ENCODE peak calls at places on chromosomes 11 and 22, in nine cellular contexts. One of them, this sample, is unnamed.

GRCh38 chr11:83092488-83093384 is 21.0 kb upstream of the RAB30 start:
- DNase-seq in kidney: no peak
- DNase-seq in cardiac muscle cell: no peak
- DNase-seq in AG09309: no peak
- DNase-seq in breast epithelium: no peak
- DNase-seq in CD8-positive, alpha-beta T cell: no peak
- DNase-seq in CD8-positive, alpha-beta memory T cell: no peak
- DNase-seq in Peyer's patch: no peak
- DNase-seq in lung: no peak
- DNase-seq in this sample: peak; percentile 38

GRCh38 chr11:75200051-75200450 is 40.5 kb upstream of the TPBGL start:
- DNase-seq in kidney: no peak
- DNase-seq in CD8-positive, alpha-beta T cell: no peak
- DNase-seq in Peyer's patch: no peak
- DNase-seq in CD8-positive, alpha-beta memory T cell: no peak
- DNase-seq in lung: no peak
- DNase-seq in breast epithelium: no peak
- DNase-seq in cardiac muscle cell: no peak
- DNase-seq in AG09309: no peak
- DNase-seq in this sample: no peak

GRCh38 chr22:38450234-38450797 is 4.7 kb downstream of the KCNJ4 start:
- DNase-seq in CD8-positive, alpha-beta T cell: no peak
- DNase-seq in cardiac muscle cell: no peak
- DNase-seq in Peyer's patch: no peak
- DNase-seq in kidney: no peak
- DNase-seq in AG09309: no peak
- DNase-seq in CD8-positive, alpha-beta memory T cell: no peak
- DNase-seq in lung: no peak
- DNase-seq in breast epithelium: no peak
- DNase-seq in this sample: no peak

GRCh38 chr11:108774037-108774436 is 109.2 kb downstream of the DDX10 start:
- DNase-seq in CD8-positive, alpha-beta T cell: no peak
- DNase-seq in kidney: no peak
- DNase-seq in Peyer's patch: no peak
- DNase-seq in AG09309: no peak
- DNase-seq in breast epithelium: no peak
- DNase-seq in lung: no peak
- DNase-seq in cardiac muscle cell: no peak
- DNase-seq in CD8-positive, alpha-beta memory T cell: no peak
- DNase-seq in this sample: no peak

GRCh38 chr22:44957267-44957905 is 52.4 kb downstream of the PHF21B start:
- DNase-seq in breast epithelium: no peak
- DNase-seq in CD8-positive, alpha-beta T cell: no peak
- DNase-seq in lung: no peak
- DNase-seq in cardiac muscle cell: no peak
- DNase-seq in kidney: no peak
- DNase-seq in AG09309: no peak
- DNase-seq in Peyer's patch: no peak
- DNase-seq in CD8-positive, alpha-beta memory T cell: no peak
- DNase-seq in this sample: no peak

GRCh38 chr11:121928597-121929580 is 187.1 kb downstream of the BLID start:
- DNase-seq in lung: no peak
- DNase-seq in kidney: no peak
- DNase-seq in CD8-positive, alpha-beta T cell: no peak
- DNase-seq in cardiac muscle cell: peak; percentile 7
- DNase-seq in AG09309: no peak
- DNase-seq in breast epithelium: no peak
- DNase-seq in Peyer's patch: no peak
- DNase-seq in CD8-positive, alpha-beta memory T cell: no peak
- DNase-seq in this sample: no peak

GRCh38 chr11:11985016-11985715 is 23.3 kb downstream of the DKK3 start:
- DNase-seq in Peyer's patch: no peak
- DNase-seq in breast epithelium: no peak
- DNase-seq in kidney: no peak
- DNase-seq in CD8-positive, alpha-beta memory T cell: no peak
- DNase-seq in CD8-positive, alpha-beta T cell: no peak
- DNase-seq in cardiac muscle cell: peak; percentile 75
- DNase-seq in AG09309: no peak
- DNase-seq in lung: no peak
- DNase-seq in this sample: no peak

GRCh38 chr11:44133335-44133946 is 38.0 kb downstream of the EXT2 start:
- DNase-seq in CD8-positive, alpha-beta memory T cell: no peak
- DNase-seq in cardiac muscle cell: peak; percentile 73
- DNase-seq in CD8-positive, alpha-beta T cell: no peak
- DNase-seq in kidney: no peak
- DNase-seq in AG09309: no peak
- DNase-seq in Peyer's patch: no peak
- DNase-seq in breast epithelium: no peak
- DNase-seq in lung: no peak
- DNase-seq in this sample: no peak

GRCh38 chr11:74001822-74002286 is 7.0 kb downstream of the UCP3 start:
- DNase-seq in CD8-positive, alpha-beta memory T cell: no peak
- DNase-seq in kidney: no peak
- DNase-seq in breast epithelium: no peak
- DNase-seq in lung: no peak
- DNase-seq in Peyer's patch: no peak
- DNase-seq in CD8-positive, alpha-beta T cell: no peak
- DNase-seq in cardiac muscle cell: no peak
- DNase-seq in AG09309: no peak
- DNase-seq in this sample: no peak

GRCh38 chr11:42947405-42947804 is 364.4 kb upstream of the API5 start:
- DNase-seq in kidney: no peak
- DNase-seq in CD8-positive, alpha-beta memory T cell: no peak
- DNase-seq in lung: no peak
- DNase-seq in Peyer's patch: no peak
- DNase-seq in AG09309: no peak
- DNase-seq in CD8-positive, alpha-beta T cell: no peak
- DNase-seq in breast epithelium: no peak
- DNase-seq in cardiac muscle cell: no peak
- DNase-seq in this sample: no peak

GRCh38 chr22:26109686-26110315 is 59.5 kb upstream of the SEZ6L start:
- DNase-seq in CD8-positive, alpha-beta T cell: no peak
- DNase-seq in lung: no peak
- DNase-seq in kidney: no peak
- DNase-seq in Peyer's patch: no peak
- DNase-seq in cardiac muscle cell: no peak
- DNase-seq in AG09309: no peak
- DNase-seq in breast epithelium: no peak
- DNase-seq in CD8-positive, alpha-beta memory T cell: no peak
- DNase-seq in this sample: no peak

GRCh38 chr11:64638017-64638664 is 47.1 kb downstream of the SLC22A12 start:
- DNase-seq in kidney: no peak
- DNase-seq in CD8-positive, alpha-beta T cell: no peak
- DNase-seq in AG09309: no peak
- DNase-seq in lung: no peak
- DNase-seq in breast epithelium: no peak
- DNase-seq in CD8-positive, alpha-beta memory T cell: no peak
- DNase-seq in Peyer's patch: peak; percentile 25
- DNase-seq in cardiac muscle cell: peak; percentile 26
- DNase-seq in this sample: no peak
- H3K4me3 ChIP-seq in kidney: no peak overlapping the region
- H3K4me3 ChIP-seq in CD8-positive, alpha-beta T cell: no peak overlapping the region
- H3K4me3 ChIP-seq in AG09309: no peak overlapping the region
- H3K4me3 ChIP-seq in lung: no peak overlapping the region
- H3K4me3 ChIP-seq in breast epithelium: peak overlapping the region; percentile 29
- H3K4me3 ChIP-seq in CD8-positive, alpha-beta memory T cell: no peak overlapping the region
- H3K4me3 ChIP-seq in Peyer's patch: no peak overlapping the region
- H3K4me3 ChIP-seq in cardiac muscle cell: no peak overlapping the region
- H3K4me3 ChIP-seq in this sample: no peak overlapping the region

DNA sequence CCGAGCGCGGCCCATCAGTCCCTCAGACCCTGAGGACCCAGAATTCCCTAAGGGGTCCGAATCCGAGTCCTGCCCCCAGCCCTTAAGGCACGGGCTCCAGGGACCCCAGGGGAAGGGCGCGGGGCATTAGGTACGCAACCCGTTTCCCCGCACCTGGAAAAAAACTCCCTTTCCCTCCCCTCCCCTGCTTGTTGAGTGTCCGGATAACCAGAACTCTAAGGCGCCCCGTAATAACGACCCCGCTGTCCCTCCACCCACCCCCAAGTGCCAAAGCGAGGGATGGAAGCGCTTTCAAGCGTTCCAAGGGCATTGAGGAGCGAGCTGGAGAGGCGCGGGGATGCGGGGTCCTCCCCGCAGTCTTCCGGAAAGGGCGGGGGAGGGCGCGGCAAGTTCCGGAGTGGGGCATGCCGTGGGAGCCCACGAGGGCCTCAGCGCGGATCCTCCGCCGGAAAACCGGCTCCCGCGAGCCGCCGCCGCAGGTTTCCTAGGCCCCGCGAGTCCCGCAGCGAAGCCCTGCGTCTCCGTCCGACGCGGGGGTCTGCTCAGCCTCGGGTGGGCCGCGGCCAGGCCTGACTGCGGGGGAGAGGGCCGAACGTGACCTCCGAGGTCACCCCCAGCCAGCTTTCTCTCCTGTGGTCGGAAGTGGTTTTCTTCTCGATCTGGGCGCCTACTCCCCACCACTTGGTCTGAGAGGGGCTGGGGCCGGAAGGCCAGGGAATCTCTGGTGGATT is 3.9 kb upstream of the CCND1 start:
- DNase-seq in kidney: peak; percentile 66
- DNase-seq in CD8-positive, alpha-beta T cell: no peak
- DNase-seq in Peyer's patch: no peak
- DNase-seq in AG09309: no peak
- DNase-seq in lung: no peak
- DNase-seq in CD8-positive, alpha-beta memory T cell: no peak
- DNase-seq in breast epithelium: peak; percentile 37
- DNase-seq in cardiac muscle cell: no peak
- DNase-seq in this sample: no peak
- H3K4me3 ChIP-seq in kidney: no peak overlapping the region
- H3K4me3 ChIP-seq in CD8-positive, alpha-beta T cell: no peak overlapping the region
- H3K4me3 ChIP-seq in Peyer's patch: no peak overlapping the region
- H3K4me3 ChIP-seq in AG09309: peak overlapping the region; percentile 35
- H3K4me3 ChIP-seq in lung: no peak overlapping the region
- H3K4me3 ChIP-seq in CD8-positive, alpha-beta memory T cell: no peak overlapping the region
- H3K4me3 ChIP-seq in breast epithelium: peak overlapping the region; percentile 51
- H3K4me3 ChIP-seq in cardiac muscle cell: peak overlapping the region; percentile 17
- H3K4me3 ChIP-seq in this sample: no peak overlapping the region

DNA sequence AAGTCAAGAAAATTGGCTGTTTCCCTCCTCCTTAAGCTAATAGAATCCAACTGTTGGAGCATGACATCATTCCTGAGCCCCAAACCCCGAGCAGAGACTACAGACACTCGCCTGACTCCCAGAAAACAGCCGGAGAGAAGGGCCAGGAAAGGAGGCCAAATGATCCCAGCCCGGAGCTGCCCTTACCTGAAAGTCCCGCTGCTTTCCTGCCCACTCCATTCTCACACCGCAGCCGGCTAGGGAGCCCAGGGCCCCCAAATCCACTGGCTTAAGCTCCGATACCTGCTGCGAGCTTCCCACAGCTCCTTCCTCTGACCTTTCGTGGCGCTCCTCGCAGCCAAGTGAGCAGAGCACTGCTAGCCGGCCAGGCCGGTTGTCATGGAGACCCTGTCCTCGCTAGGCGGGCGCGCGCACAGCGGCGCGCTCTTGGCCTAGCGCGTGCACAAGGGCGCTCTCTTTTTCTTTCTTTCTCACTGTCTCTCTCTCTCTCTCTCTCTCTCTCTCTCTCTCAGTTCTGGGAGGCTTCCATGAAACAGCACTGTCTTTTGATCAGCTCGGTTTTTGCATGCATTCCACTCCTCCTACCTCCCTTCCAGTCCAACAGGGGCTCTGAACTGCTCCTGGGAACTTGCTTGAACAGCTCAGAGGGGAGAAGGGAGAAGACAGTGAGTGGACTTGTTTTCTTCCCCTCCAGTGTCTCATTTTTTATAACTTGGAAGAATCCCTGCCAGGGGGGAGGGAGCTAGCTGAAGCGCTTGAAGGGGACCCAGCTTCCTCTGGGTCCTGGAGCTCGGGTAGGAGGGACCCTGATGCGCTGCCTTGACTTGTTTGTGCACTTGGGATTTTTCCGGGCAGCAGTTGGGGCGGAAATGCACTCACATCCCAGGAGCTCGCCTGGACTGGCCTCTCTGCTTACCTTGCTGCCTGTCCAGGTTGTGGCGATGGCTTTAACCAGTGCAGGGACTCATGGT is 100.4 kb upstream of the AKIP1 start:
- DNase-seq in CD8-positive, alpha-beta memory T cell: no peak
- DNase-seq in Peyer's patch: no peak
- DNase-seq in kidney: peak; percentile 95
- DNase-seq in CD8-positive, alpha-beta T cell: no peak
- DNase-seq in breast epithelium: peak; percentile 77
- DNase-seq in AG09309: peak; percentile 59
- DNase-seq in cardiac muscle cell: peak; percentile 85
- DNase-seq in lung: peak; percentile 74
- DNase-seq in this sample: peak; percentile 80
- H3K4me3 ChIP-seq in CD8-positive, alpha-beta memory T cell: no peak overlapping the region
- H3K4me3 ChIP-seq in Peyer's patch: peak overlapping the region; percentile 36
- H3K4me3 ChIP-seq in kidney: peak overlapping the region; percentile 64
- H3K4me3 ChIP-seq in CD8-positive, alpha-beta T cell: no peak overlapping the region
- H3K4me3 ChIP-seq in breast epithelium: peak overlapping the region; percentile 61
- H3K4me3 ChIP-seq in AG09309: peak overlapping the region; percentile 54
- H3K4me3 ChIP-seq in cardiac muscle cell: peak overlapping the region; percentile 64
- H3K4me3 ChIP-seq in lung: peak overlapping the region; percentile 17
- H3K4me3 ChIP-seq in this sample: peak overlapping the region; percentile 41

GRCh38 chr22:50238755-50239154 is 6.1 kb downstream of the TUBGCP6 start:
- DNase-seq in AG09309: no peak
- DNase-seq in CD8-positive, alpha-beta memory T cell: no peak
- DNase-seq in kidney: no peak
- DNase-seq in breast epithelium: no peak
- DNase-seq in Peyer's patch: no peak
- DNase-seq in lung: no peak
- DNase-seq in cardiac muscle cell: no peak
- DNase-seq in CD8-positive, alpha-beta T cell: no peak
- DNase-seq in this sample: no peak

GRCh38 chr22:50245214-50246072 is 620 bp upstream of the TUBGCP6 start:
- DNase-seq in cardiac muscle cell: no peak
- DNase-seq in kidney: no peak
- DNase-seq in AG09309: no peak
- DNase-seq in CD8-positive, alpha-beta memory T cell: no peak
- DNase-seq in Peyer's patch: no peak
- DNase-seq in lung: no peak
- DNase-seq in CD8-positive, alpha-beta T cell: no peak
- DNase-seq in breast epithelium: no peak
- DNase-seq in this sample: no peak

GRCh38 chr22:50243704-50244419 is 961 bp downstream of the TUBGCP6 start:
- DNase-seq in cardiac muscle cell: no peak
- DNase-seq in Peyer's patch: no peak
- DNase-seq in AG09309: no peak
- DNase-seq in CD8-positive, alpha-beta T cell: no peak
- DNase-seq in kidney: no peak
- DNase-seq in breast epithelium: no peak
- DNase-seq in CD8-positive, alpha-beta memory T cell: no peak
- DNase-seq in lung: no peak
- DNase-seq in this sample: no peak

GRCh38 chr22:50244420-50245213 is at the start of gene TUBGCP6:
- DNase-seq in breast epithelium: peak; percentile 93
- DNase-seq in AG09309: peak; percentile 38
- DNase-seq in CD8-positive, alpha-beta T cell: peak; percentile 95
- DNase-seq in lung: peak; percentile 93
- DNase-seq in cardiac muscle cell: peak; percentile 95
- DNase-seq in kidney: peak; percentile 99
- DNase-seq in Peyer's patch: peak; percentile 95
- DNase-seq in CD8-positive, alpha-beta memory T cell: peak; percentile 89
- DNase-seq in this sample: peak; percentile 96

GRCh38 chr22:50242406-50242949 is 2.3 kb downstream of the TUBGCP6 start:
- DNase-seq in cardiac muscle cell: no peak
- DNase-seq in Peyer's patch: no peak
- DNase-seq in CD8-positive, alpha-beta memory T cell: no peak
- DNase-seq in CD8-positive, alpha-beta T cell: no peak
- DNase-seq in AG09309: no peak
- DNase-seq in lung: no peak
- DNase-seq in breast epithelium: no peak
- DNase-seq in kidney: no peak
- DNase-seq in this sample: no peak
- H3K4me3 ChIP-seq in cardiac muscle cell: peak overlapping the region; percentile 4
- H3K4me3 ChIP-seq in Peyer's patch: peak overlapping the region; percentile 89
- H3K4me3 ChIP-seq in CD8-positive, alpha-beta memory T cell: peak overlapping the region; percentile 56
- H3K4me3 ChIP-seq in CD8-positive, alpha-beta T cell: peak overlapping the region; percentile 41
- H3K4me3 ChIP-seq in AG09309: peak overlapping the region; percentile 80
- H3K4me3 ChIP-seq in lung: peak overlapping the region; percentile 35
- H3K4me3 ChIP-seq in breast epithelium: peak overlapping the region; percentile 77
- H3K4me3 ChIP-seq in kidney: peak overlapping the region; percentile 57
- H3K4me3 ChIP-seq in this sample: peak overlapping the region; percentile 85

GRCh38 chr11:46698597-46698996 is 1.8 kb downstream of the ARHGAP1 start:
- DNase-seq in CD8-positive, alpha-beta memory T cell: no peak
- DNase-seq in lung: no peak
- DNase-seq in cardiac muscle cell: no peak
- DNase-seq in Peyer's patch: no peak
- DNase-seq in CD8-positive, alpha-beta T cell: no peak
- DNase-seq in breast epithelium: no peak
- DNase-seq in AG09309: no peak
- DNase-seq in kidney: no peak
- DNase-seq in this sample: no peak
- H3K4me3 ChIP-seq in CD8-positive, alpha-beta memory T cell: no peak overlapping the region
- H3K4me3 ChIP-seq in lung: no peak overlapping the region
- H3K4me3 ChIP-seq in cardiac muscle cell: no peak overlapping the region
- H3K4me3 ChIP-seq in Peyer's patch: no peak overlapping the region
- H3K4me3 ChIP-seq in CD8-positive, alpha-beta T cell: no peak overlapping the region
- H3K4me3 ChIP-seq in breast epithelium: no peak overlapping the region
- H3K4me3 ChIP-seq in AG09309: no peak overlapping the region
- H3K4me3 ChIP-seq in kidney: no peak overlapping the region
- H3K4me3 ChIP-seq in this sample: no peak overlapping the region